ENCODE peak calls at places on chromosomes 13 and 19, in ten cellular contexts. One of them, this sample, is unnamed.

GRCh38 chr13:74443623-74444022 is 309.4 kb upstream of the KLF12 start:
- DNase-seq in fibroblast of villous mesenchyme: peak
- DNase-seq in PC-9: no peak
- DNase-seq in GM03348: peak
- DNase-seq in cardiac fibroblast: peak
- DNase-seq in CD8-positive, alpha-beta T cell: no peak
- DNase-seq in fibroblast of lung: peak
- DNase-seq in foreskin melanocyte: no peak
- DNase-seq in HT1080: peak
- DNase-seq in PC-3: peak
- DNase-seq in this sample: peak

GRCh38 chr19:9966448-9966847 is 30.1 kb upstream of the OLFM2 start:
- DNase-seq in CD8-positive, alpha-beta T cell: no peak
- DNase-seq in PC-3: no peak
- DNase-seq in fibroblast of lung: no peak
- DNase-seq in PC-9: no peak
- DNase-seq in cardiac fibroblast: no peak
- DNase-seq in GM03348: no peak
- DNase-seq in fibroblast of villous mesenchyme: no peak
- DNase-seq in foreskin melanocyte: no peak
- DNase-seq in HT1080: no peak
- DNase-seq in this sample: no peak

GRCh38 chr19:50330365-50331078 is 1.3 kb upstream of the KCNC3 start:
- DNase-seq in fibroblast of lung: no peak
- DNase-seq in PC-3: peak
- DNase-seq in cardiac fibroblast: peak
- DNase-seq in PC-9: peak
- DNase-seq in CD8-positive, alpha-beta T cell: peak
- DNase-seq in GM03348: peak
- DNase-seq in fibroblast of villous mesenchyme: peak
- DNase-seq in foreskin melanocyte: no peak
- DNase-seq in HT1080: no peak
- DNase-seq in this sample: peak

GRCh38 chr19:10111405-10111811 is at the start of gene P2RY11:
- DNase-seq in foreskin melanocyte: no peak
- DNase-seq in CD8-positive, alpha-beta T cell: no peak
- DNase-seq in PC-3: no peak
- DNase-seq in cardiac fibroblast: no peak
- DNase-seq in HT1080: no peak
- DNase-seq in GM03348: no peak
- DNase-seq in fibroblast of villous mesenchyme: no peak
- DNase-seq in fibroblast of lung: no peak
- DNase-seq in PC-9: no peak
- DNase-seq in this sample: no peak

GRCh38 chr13:106548064-106548696 is 12.7 kb upstream of the EFNB2 start:
- DNase-seq in PC-3: peak
- DNase-seq in PC-9: no peak
- DNase-seq in fibroblast of lung: peak
- DNase-seq in HT1080: no peak
- DNase-seq in cardiac fibroblast: peak
- DNase-seq in fibroblast of villous mesenchyme: no peak
- DNase-seq in GM03348: no peak
- DNase-seq in CD8-positive, alpha-beta T cell: no peak
- DNase-seq in foreskin melanocyte: no peak
- DNase-seq in this sample: no peak

GRCh38 chr13:93243375-93244063 is 16.9 kb downstream of the GPC6 start:
- DNase-seq in fibroblast of villous mesenchyme: no peak
- DNase-seq in foreskin melanocyte: no peak
- DNase-seq in HT1080: no peak
- DNase-seq in PC-9: no peak
- DNase-seq in cardiac fibroblast: no peak
- DNase-seq in GM03348: no peak
- DNase-seq in CD8-positive, alpha-beta T cell: no peak
- DNase-seq in fibroblast of lung: no peak
- DNase-seq in PC-3: no peak
- DNase-seq in this sample: no peak

GRCh38 chr13:102978168-102978567 is 88.0 kb downstream of the SLC10A2 start:
- DNase-seq in HT1080: peak
- DNase-seq in fibroblast of lung: peak
- DNase-seq in PC-9: no peak
- DNase-seq in PC-3: no peak
- DNase-seq in cardiac fibroblast: peak
- DNase-seq in fibroblast of villous mesenchyme: peak
- DNase-seq in foreskin melanocyte: no peak
- DNase-seq in GM03348: peak
- DNase-seq in CD8-positive, alpha-beta T cell: no peak
- DNase-seq in this sample: peak

GRCh38 chr19:15184776-15185175 is 16.0 kb downstream of the NOTCH3 start:
- DNase-seq in GM03348: no peak
- DNase-seq in PC-9: no peak
- DNase-seq in cardiac fibroblast: no peak
- DNase-seq in foreskin melanocyte: no peak
- DNase-seq in fibroblast of lung: no peak
- DNase-seq in HT1080: no peak
- DNase-seq in PC-3: no peak
- DNase-seq in fibroblast of villous mesenchyme: no peak
- DNase-seq in CD8-positive, alpha-beta T cell: no peak
- DNase-seq in this sample: no peak

GRCh38 chr19:19305696-19306095 is 14.6 kb downstream of the SUGP1 start:
- DNase-seq in PC-9: no peak
- DNase-seq in fibroblast of lung: no peak
- DNase-seq in fibroblast of villous mesenchyme: no peak
- DNase-seq in foreskin melanocyte: no peak
- DNase-seq in HT1080: no peak
- DNase-seq in cardiac fibroblast: no peak
- DNase-seq in CD8-positive, alpha-beta T cell: no peak
- DNase-seq in PC-3: no peak
- DNase-seq in GM03348: no peak
- DNase-seq in this sample: no peak

GRCh38 chr13:34430294-34430693 is 511.8 kb upstream of the NBEA start:
- DNase-seq in PC-9: no peak
- DNase-seq in CD8-positive, alpha-beta T cell: no peak
- DNase-seq in foreskin melanocyte: no peak
- DNase-seq in fibroblast of villous mesenchyme: no peak
- DNase-seq in HT1080: peak
- DNase-seq in PC-3: no peak
- DNase-seq in cardiac fibroblast: peak
- DNase-seq in GM03348: peak
- DNase-seq in fibroblast of lung: no peak
- DNase-seq in this sample: peak

GRCh38 chr13:69597088-69597487 is 510.5 kb upstream of the ATXN8OS start:
- DNase-seq in cardiac fibroblast: no peak
- DNase-seq in GM03348: no peak
- DNase-seq in PC-3: no peak
- DNase-seq in fibroblast of lung: no peak
- DNase-seq in fibroblast of villous mesenchyme: no peak
- DNase-seq in PC-9: no peak
- DNase-seq in CD8-positive, alpha-beta T cell: no peak
- DNase-seq in HT1080: no peak
- DNase-seq in foreskin melanocyte: no peak
- DNase-seq in this sample: no peak

GRCh38 chr13:61880576-61881283 is 465.1 kb upstream of the PCDH20 start:
- DNase-seq in foreskin melanocyte: peak
- DNase-seq in cardiac fibroblast: peak
- DNase-seq in GM03348: peak
- DNase-seq in HT1080: peak
- DNase-seq in fibroblast of villous mesenchyme: no peak
- DNase-seq in CD8-positive, alpha-beta T cell: no peak
- DNase-seq in PC-3: peak
- DNase-seq in PC-9: no peak
- DNase-seq in fibroblast of lung: peak
- DNase-seq in this sample: no peak

GRCh38 chr19:39160523-39160861 is 34.9 kb downstream of the PAK4 start:
- DNase-seq in foreskin melanocyte: no peak
- DNase-seq in GM03348: peak
- DNase-seq in fibroblast of villous mesenchyme: peak
- DNase-seq in PC-3: peak
- DNase-seq in HT1080: no peak
- DNase-seq in PC-9: no peak
- DNase-seq in CD8-positive, alpha-beta T cell: no peak
- DNase-seq in cardiac fibroblast: peak
- DNase-seq in fibroblast of lung: peak
- DNase-seq in this sample: no peak

GRCh38 chr13:26881154-26881553 is 120.6 kb upstream of the GPR12 start:
- DNase-seq in foreskin melanocyte: peak
- DNase-seq in HT1080: peak
- DNase-seq in fibroblast of villous mesenchyme: no peak
- DNase-seq in PC-9: no peak
- DNase-seq in fibroblast of lung: peak
- DNase-seq in cardiac fibroblast: peak
- DNase-seq in GM03348: peak
- DNase-seq in PC-3: peak
- DNase-seq in CD8-positive, alpha-beta T cell: no peak
- DNase-seq in this sample: peak

GRCh38 chr13:43939149-43939548 is 59.4 kb downstream of the LACC1 start:
- DNase-seq in fibroblast of villous mesenchyme: no peak
- DNase-seq in CD8-positive, alpha-beta T cell: no peak
- DNase-seq in HT1080: no peak
- DNase-seq in PC-3: peak
- DNase-seq in GM03348: no peak
- DNase-seq in fibroblast of lung: no peak
- DNase-seq in PC-9: no peak
- DNase-seq in foreskin melanocyte: no peak
- DNase-seq in cardiac fibroblast: no peak
- DNase-seq in this sample: no peak

GRCh38 chr19:38808741-38809140 is 4.0 kb downstream of the LGALS4 start:
- DNase-seq in cardiac fibroblast: no peak
- DNase-seq in HT1080: no peak
- DNase-seq in PC-9: no peak
- DNase-seq in foreskin melanocyte: no peak
- DNase-seq in fibroblast of lung: no peak
- DNase-seq in fibroblast of villous mesenchyme: no peak
- DNase-seq in PC-3: no peak
- DNase-seq in GM03348: no peak
- DNase-seq in CD8-positive, alpha-beta T cell: no peak
- DNase-seq in this sample: no peak

GRCh38 chr19:46133101-46133627 is 8.7 kb upstream of the IGFL3 start:
- DNase-seq in fibroblast of lung: peak
- DNase-seq in PC-9: peak
- DNase-seq in PC-3: peak
- DNase-seq in GM03348: peak
- DNase-seq in foreskin melanocyte: peak
- DNase-seq in cardiac fibroblast: peak
- DNase-seq in fibroblast of villous mesenchyme: peak
- DNase-seq in CD8-positive, alpha-beta T cell: no peak
- DNase-seq in HT1080: peak
- DNase-seq in this sample: peak

GRCh38 chr13:29099781-29100406 is 279.8 kb downstream of the MTUS2 start:
- DNase-seq in fibroblast of lung: no peak
- DNase-seq in fibroblast of villous mesenchyme: no peak
- DNase-seq in foreskin melanocyte: no peak
- DNase-seq in cardiac fibroblast: no peak
- DNase-seq in PC-9: no peak
- DNase-seq in HT1080: no peak
- DNase-seq in CD8-positive, alpha-beta T cell: no peak
- DNase-seq in GM03348: no peak
- DNase-seq in PC-3: no peak
- DNase-seq in this sample: no peak

GRCh38 chr13:59450218-59450617 is 713.5 kb downstream of the DIAPH3 start:
- DNase-seq in PC-9: no peak
- DNase-seq in GM03348: no peak
- DNase-seq in fibroblast of lung: no peak
- DNase-seq in cardiac fibroblast: no peak
- DNase-seq in HT1080: no peak
- DNase-seq in fibroblast of villous mesenchyme: no peak
- DNase-seq in foreskin melanocyte: no peak
- DNase-seq in PC-3: no peak
- DNase-seq in CD8-positive, alpha-beta T cell: no peak
- DNase-seq in this sample: no peak

GRCh38 chr13:75959861-75960481 is 323.8 kb downstream of the LMO7 start:
- DNase-seq in fibroblast of lung: no peak
- DNase-seq in foreskin melanocyte: peak
- DNase-seq in cardiac fibroblast: no peak
- DNase-seq in GM03348: no peak
- DNase-seq in PC-9: no peak
- DNase-seq in PC-3: no peak
- DNase-seq in CD8-positive, alpha-beta T cell: no peak
- DNase-seq in fibroblast of villous mesenchyme: no peak
- DNase-seq in HT1080: no peak
- DNase-seq in this sample: no peak

GRCh38 chr13:98225036-98225940 is 48.2 kb upstream of the RNF113B start:
- DNase-seq in PC-3: no peak
- DNase-seq in fibroblast of lung: no peak
- DNase-seq in GM03348: no peak
- DNase-seq in HT1080: no peak
- DNase-seq in PC-9: no peak
- DNase-seq in CD8-positive, alpha-beta T cell: no peak
- DNase-seq in fibroblast of villous mesenchyme: peak
- DNase-seq in cardiac fibroblast: no peak
- DNase-seq in foreskin melanocyte: no peak
- DNase-seq in this sample: no peak

GRCh38 chr19:7902796-7903243 is 857 bp upstream of the MAP2K7 start:
- DNase-seq in CD8-positive, alpha-beta T cell: no peak
- DNase-seq in PC-3: peak
- DNase-seq in fibroblast of villous mesenchyme: no peak
- DNase-seq in GM03348: no peak
- DNase-seq in fibroblast of lung: no peak
- DNase-seq in HT1080: no peak
- DNase-seq in foreskin melanocyte: no peak
- DNase-seq in cardiac fibroblast: no peak
- DNase-seq in PC-9: no peak
- DNase-seq in this sample: no peak

GRCh38 chr13:30841161-30841560 is 64.9 kb upstream of the MEDAG start:
- DNase-seq in PC-3: no peak
- DNase-seq in GM03348: peak
- DNase-seq in cardiac fibroblast: no peak
- DNase-seq in PC-9: no peak
- DNase-seq in CD8-positive, alpha-beta T cell: no peak
- DNase-seq in foreskin melanocyte: no peak
- DNase-seq in HT1080: no peak
- DNase-seq in fibroblast of villous mesenchyme: peak
- DNase-seq in fibroblast of lung: peak
- DNase-seq in this sample: no peak

GRCh38 chr13:91468301-91468700 is 69.9 kb downstream of the GPC5 start:
- DNase-seq in HT1080: peak
- DNase-seq in GM03348: no peak
- DNase-seq in cardiac fibroblast: no peak
- DNase-seq in foreskin melanocyte: no peak
- DNase-seq in CD8-positive, alpha-beta T cell: no peak
- DNase-seq in PC-9: no peak
- DNase-seq in PC-3: no peak
- DNase-seq in fibroblast of villous mesenchyme: no peak
- DNase-seq in fibroblast of lung: no peak
- DNase-seq in this sample: peak

GRCh38 chr19:52286256-52286655 is 10.7 kb upstream of the ZNF480 start:
- DNase-seq in foreskin melanocyte: no peak
- DNase-seq in CD8-positive, alpha-beta T cell: no peak
- DNase-seq in fibroblast of lung: no peak
- DNase-seq in HT1080: no peak
- DNase-seq in GM03348: no peak
- DNase-seq in PC-3: no peak
- DNase-seq in cardiac fibroblast: no peak
- DNase-seq in fibroblast of villous mesenchyme: no peak
- DNase-seq in PC-9: no peak
- DNase-seq in this sample: no peak

GRCh38 chr13:33612641-33613638 is 205.0 kb upstream of the RFC3 start:
- DNase-seq in fibroblast of villous mesenchyme: no peak
- DNase-seq in PC-3: no peak
- DNase-seq in PC-9: no peak
- DNase-seq in GM03348: no peak
- DNase-seq in HT1080: no peak
- DNase-seq in fibroblast of lung: no peak
- DNase-seq in cardiac fibroblast: no peak
- DNase-seq in foreskin melanocyte: peak
- DNase-seq in CD8-positive, alpha-beta T cell: no peak
- DNase-seq in this sample: no peak

GRCh38 chr13:76717092-76717491 is 169.1 kb downstream of the KCTD12 start:
- DNase-seq in PC-9: no peak
- DNase-seq in CD8-positive, alpha-beta T cell: no peak
- DNase-seq in fibroblast of lung: no peak
- DNase-seq in GM03348: peak
- DNase-seq in HT1080: peak
- DNase-seq in fibroblast of villous mesenchyme: no peak
- DNase-seq in foreskin melanocyte: no peak
- DNase-seq in PC-3: no peak
- DNase-seq in cardiac fibroblast: peak
- DNase-seq in this sample: no peak

GRCh38 chr13:60511637-60512036 is 114.6 kb downstream of the TDRD3 start:
- DNase-seq in PC-3: no peak
- DNase-seq in CD8-positive, alpha-beta T cell: no peak
- DNase-seq in PC-9: no peak
- DNase-seq in fibroblast of lung: no peak
- DNase-seq in foreskin melanocyte: no peak
- DNase-seq in fibroblast of villous mesenchyme: no peak
- DNase-seq in cardiac fibroblast: no peak
- DNase-seq in HT1080: no peak
- DNase-seq in GM03348: no peak
- DNase-seq in this sample: no peak